ENCODE peak calls at places on chromosomes 7 and 10, in six cellular contexts. W, H, Q, G, S and J are unnamed samples.

GRCh38 chr7:92778972-92779371 is 57.4 kb downstream of the CDK6 start:
- DNase-seq in W (no peak), H (no peak), Q (no peak), G (peak; percentile 67), S (no peak), J (peak; percentile 13)

GRCh38 chr7:22723171-22723601 is 3.8 kb upstream of the IL6 start:
- DNase-seq in W (no peak), H (no peak), Q (peak; percentile 56), G (peak; percentile 86), S (no peak), J (no peak)

GRCh38 chr7:40944981-40945585 is 757.8 kb downstream of the INHBA start:
- DNase-seq in W (no peak), H (no peak), Q (no peak), G (no peak), S (no peak), J (no peak)

GRCh38 chr7:68619476-68619875 is 978.8 kb upstream of the AUTS2 start:
- DNase-seq in W (no peak), H (no peak), Q (no peak), G (no peak), S (no peak), J (no peak)

GRCh38 chr7:5286933-5287332 is 4.2 kb downstream of the SLC29A4 start:
- DNase-seq in W (no peak), H (no peak), Q (no peak), G (no peak), S (no peak), J (no peak)

GRCh38 chr10:11149499-11149898 is 131.8 kb downstream of the CELF2 start:
- DNase-seq in W (peak; percentile 43), H (no peak), Q (peak; percentile 43), G (no peak), S (no peak), J (no peak)

GRCh38 chr7:107041097-107041496 is 3.4 kb upstream of the PRKAR2B start:
- DNase-seq in W (no peak), H (no peak), Q (no peak), G (no peak), S (no peak), J (no peak)

GRCh38 chr7:121167971-121168370 is 160.8 kb upstream of the WNT16 start:
- DNase-seq in W (no peak), H (no peak), Q (no peak), G (no peak), S (no peak), J (no peak)

GRCh38 chr7:28754027-28754426 is 204.1 kb downstream of the TRIL start:
- DNase-seq in W (no peak), H (no peak), Q (no peak), G (no peak), S (peak; percentile 40), J (peak; percentile 12)

GRCh38 chr10:133215586-133215985 is 14.4 kb upstream of the UTF1 start:
- DNase-seq in W (no peak), H (no peak), Q (no peak), G (no peak), S (no peak), J (no peak)

GRCh38 chr10:133218891-133219290 is 11.1 kb upstream of the UTF1 start:
- DNase-seq in W (no peak), H (no peak), Q (no peak), G (no peak), S (no peak), J (no peak)

GRCh38 chr10:133216776-133217175 is 13.2 kb upstream of the UTF1 start:
- DNase-seq in W (no peak), H (no peak), Q (no peak), G (no peak), S (no peak), J (no peak)

GRCh38 chr10:133219782-133220181 is 10.2 kb upstream of the UTF1 start:
- DNase-seq in W (no peak), H (no peak), Q (no peak), G (no peak), S (no peak), J (no peak)

DNA sequence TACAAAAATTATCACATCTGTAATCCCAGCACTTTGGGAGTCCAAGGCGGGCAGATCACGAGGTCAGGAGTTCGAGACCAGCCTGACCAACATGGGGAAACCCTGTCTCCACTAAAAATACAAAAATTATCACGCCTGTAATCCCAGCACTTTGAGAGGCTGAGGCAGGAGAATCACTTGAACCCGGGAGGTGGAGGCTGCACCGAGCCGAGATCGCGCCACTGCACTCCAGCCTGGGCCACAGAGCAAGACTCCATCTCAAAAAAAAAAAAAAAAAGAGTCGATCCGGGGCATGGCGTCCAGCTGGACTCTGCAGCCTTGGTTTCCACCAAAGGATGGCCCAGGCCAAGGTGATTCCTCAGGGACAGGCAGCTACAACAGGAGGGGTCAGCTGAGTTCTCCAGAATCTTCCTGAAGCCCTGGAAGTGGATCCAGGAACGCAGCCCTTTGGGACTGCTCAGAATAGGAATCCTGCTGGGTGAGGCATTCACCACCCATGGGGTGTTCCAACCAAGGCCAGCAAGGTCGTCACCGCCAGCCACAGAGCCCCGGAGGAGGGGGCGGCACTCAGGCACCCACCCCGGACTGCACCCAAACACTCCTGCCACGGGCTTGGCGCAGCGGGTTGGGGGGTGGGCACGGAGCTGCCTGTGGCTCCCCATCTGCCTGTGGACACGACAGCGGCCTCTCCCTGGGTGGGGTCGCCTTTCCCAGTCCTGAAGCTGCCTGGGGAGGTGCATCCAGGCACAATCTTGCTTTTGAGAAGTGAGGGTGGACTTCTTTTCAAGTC is 12.0 kb upstream of the UTF1 start:
- DNase-seq in W (no peak), H (no peak), Q (no peak), G (no peak), S (no peak), J (no peak)
- TF ChIP-seq CTCF in W (no peak), H (no peak), Q (no peak), G (no peak), S (no peak), J (no peak)

DNA sequence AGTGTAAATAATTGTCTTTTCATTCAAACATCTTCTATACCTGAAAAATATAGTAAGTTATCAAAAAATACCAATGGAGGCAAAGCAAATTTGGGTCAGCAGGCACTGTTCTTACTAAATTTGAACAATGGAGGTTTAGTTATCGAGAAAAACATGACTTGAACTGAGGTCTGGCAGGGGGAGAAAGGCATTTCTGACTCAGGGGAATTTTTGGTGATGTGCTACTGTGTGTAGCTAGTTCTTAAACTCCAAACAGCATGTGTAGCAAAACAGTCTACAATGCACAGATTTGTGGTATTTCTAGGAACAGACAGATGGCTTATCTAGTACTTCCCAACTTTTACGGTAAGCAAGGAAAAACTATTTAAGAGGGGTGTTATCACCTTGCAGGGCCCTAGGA is 311.6 kb upstream of the LRRN3 start:
- DNase-seq in W (no peak), H (no peak), Q (no peak), G (no peak), S (no peak), J (no peak)
- TF ChIP-seq CTCF in W (no peak), H (no peak), Q (no peak), G (no peak), S (no peak), J (no peak)

GRCh38 chr10:28988980-28989379 is 299.9 kb upstream of the LYZL1 start:
- DNase-seq in W (no peak), H (no peak), Q (no peak), G (no peak), S (no peak), J (no peak)

GRCh38 chr10:28993056-28993455 is 295.8 kb upstream of the LYZL1 start:
- DNase-seq in W (no peak), H (no peak), Q (no peak), G (no peak), S (no peak), J (no peak)

GRCh38 chr10:28991326-28991725 is 297.5 kb upstream of the LYZL1 start:
- DNase-seq in W (no peak), H (no peak), Q (no peak), G (peak; percentile 90), S (no peak), J (no peak)

GRCh38 chr10:28995497-28995896 is 293.4 kb upstream of the LYZL1 start:
- DNase-seq in W (no peak), H (no peak), Q (no peak), G (no peak), S (no peak), J (no peak)

DNA sequence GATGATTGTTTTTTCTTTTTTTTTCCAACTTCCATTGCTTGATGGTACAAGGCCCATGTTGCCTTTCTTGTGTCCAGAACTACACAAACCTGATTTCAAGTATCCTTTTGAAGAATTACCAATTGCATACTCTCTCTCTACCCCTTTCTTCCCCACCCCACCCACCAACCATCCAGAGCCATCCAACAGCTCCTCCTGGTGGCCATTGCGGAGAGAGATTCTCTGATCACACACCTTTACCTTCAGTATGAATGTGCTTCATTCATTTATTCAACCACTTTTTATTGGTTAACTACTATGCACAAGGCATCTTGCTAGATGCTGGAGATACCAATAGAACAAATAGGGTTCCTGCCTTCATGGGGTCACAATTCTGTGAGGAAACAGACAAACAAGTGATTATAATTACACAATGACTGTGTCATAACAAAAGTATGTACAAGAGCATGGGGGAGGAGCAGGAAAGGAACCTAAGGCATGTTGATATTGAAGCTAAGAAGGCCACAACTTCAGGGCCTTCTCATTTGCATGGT is 297.1 kb upstream of the LYZL1 start:
- DNase-seq in W (no peak), H (peak; percentile 40), Q (peak; percentile 24), G (no peak), S (peak; percentile 34), J (peak; percentile 26)
- TF ChIP-seq CTCF in W (no peak), H (peak; percentile 71), Q (peak; percentile 46), G (peak; percentile 79), S (peak; percentile 87), J (peak; percentile 70)

GRCh38 chr10:12844796-12845524 is 156.6 kb downstream of the CCDC3 start:
- DNase-seq in W (no peak), H (no peak), Q (no peak), G (peak; percentile 77), S (no peak), J (no peak)

GRCh38 chr10:12846718-12847117 is 154.8 kb downstream of the CCDC3 start:
- DNase-seq in W (no peak), H (no peak), Q (no peak), G (no peak), S (no peak), J (no peak)

GRCh38 chr10:12849351-12850181 is 151.9 kb downstream of the CCDC3 start:
- DNase-seq in W (no peak), H (no peak), Q (no peak), G (no peak), S (no peak), J (no peak)

GRCh38 chr10:12848439-12849173 is 152.9 kb downstream of the CCDC3 start:
- DNase-seq in W (no peak), H (no peak), Q (no peak), G (no peak), S (no peak), J (no peak)

DNA sequence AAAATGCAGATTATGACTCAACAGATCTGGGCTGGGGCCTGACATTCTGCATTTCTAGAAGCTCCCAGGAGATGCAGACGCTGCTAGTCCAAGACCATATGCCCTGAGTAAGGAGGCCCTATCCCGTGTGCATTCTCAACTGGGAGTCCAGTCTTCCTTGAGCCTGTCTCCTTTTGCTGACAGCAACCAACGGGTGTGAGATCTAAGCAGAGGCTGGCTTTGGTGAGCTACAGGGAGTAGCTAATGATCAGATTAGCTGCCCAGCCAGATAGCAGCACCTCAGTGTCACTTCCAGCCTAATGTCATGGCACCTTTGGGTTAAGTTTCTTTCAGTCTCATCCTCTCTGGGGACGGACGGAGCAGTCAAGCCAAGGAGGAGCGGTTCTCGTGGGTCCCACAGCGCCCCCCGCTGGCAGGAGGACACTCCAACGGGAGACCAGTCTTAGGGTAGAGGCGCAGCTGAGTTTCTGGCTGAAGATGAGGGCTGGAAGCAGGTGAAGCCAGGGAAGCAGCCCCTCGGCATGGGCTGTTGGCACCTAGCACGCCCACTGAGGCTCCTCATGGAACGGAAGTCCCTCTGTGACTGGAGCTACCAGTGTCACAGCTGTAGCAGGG is 154.0 kb downstream of the CCDC3 start:
- DNase-seq in W (no peak), H (no peak), Q (no peak), G (no peak), S (peak; percentile 16), J (no peak)
- TF ChIP-seq CTCF in W (no peak), H (peak; percentile 47), Q (peak; percentile 11), G (no peak), S (peak; percentile 40), J (peak; percentile 48)

GRCh38 chr7:141641876-141642275 is 60.1 kb downstream of the DENND11 start:
- DNase-seq in W (no peak), H (no peak), Q (no peak), G (no peak), S (no peak), J (no peak)
- TF ChIP-seq CTCF in W (no peak), H (no peak), Q (no peak), G (no peak), S (no peak), J (peak; percentile 4)